ENCODE peak calls at places on chromosomes 5 and 9, in four cellular contexts. B, Q, K and W are unnamed samples.

GRCh38 chr5:118701796-118702195 is 286.6 kb downstream of the DTWD2 start:
- DNase-seq in Q (no peak), K (no peak), B (no peak), W (no peak)

GRCh38 chr5:80206282-80206681 is 49.6 kb downstream of the SERINC5 start:
- DNase-seq in Q (no peak), K (no peak), B (no peak), W (no peak)

GRCh38 chr5:126268697-126269315 is 154.4 kb upstream of the GRAMD2B start:
- DNase-seq in Q (no peak), K (no peak), B (no peak), W (no peak)

GRCh38 chr5:58933891-58934628 is 351.2 kb downstream of the RAB3C start:
- DNase-seq in K (no peak), B (no peak), Q (no peak), W (no peak)

GRCh38 chr5:64505769-64506566 is at the start of gene RGS7BP:
- DNase-seq in K (no peak), B (no peak), Q (no peak), W (peak)

GRCh38 chr9:5870691-5871090 is 20.0 kb upstream of the MLANA start:
- DNase-seq in B (no peak), Q (no peak), K (peak), W (no peak)

GRCh38 chr9:136442330-136442729 is 2.7 kb upstream of the INPP5E start:
- DNase-seq in Q (no peak), B (no peak), K (no peak), W (no peak)

GRCh38 chr5:90983148-90983547 is 400.0 kb downstream of the ARRDC3 start:
- DNase-seq in B (peak), Q (peak), K (peak), W (no peak)

GRCh38 chr5:51465165-51465564 is 81.9 kb downstream of the ISL1 start:
- DNase-seq in Q (no peak), K (no peak), B (no peak), W (no peak)

GRCh38 chr5:159660401-159660800 is 255.9 kb upstream of the ADRA1B start:
- DNase-seq in Q (peak), K (no peak), B (no peak), W (no peak)

DNA sequence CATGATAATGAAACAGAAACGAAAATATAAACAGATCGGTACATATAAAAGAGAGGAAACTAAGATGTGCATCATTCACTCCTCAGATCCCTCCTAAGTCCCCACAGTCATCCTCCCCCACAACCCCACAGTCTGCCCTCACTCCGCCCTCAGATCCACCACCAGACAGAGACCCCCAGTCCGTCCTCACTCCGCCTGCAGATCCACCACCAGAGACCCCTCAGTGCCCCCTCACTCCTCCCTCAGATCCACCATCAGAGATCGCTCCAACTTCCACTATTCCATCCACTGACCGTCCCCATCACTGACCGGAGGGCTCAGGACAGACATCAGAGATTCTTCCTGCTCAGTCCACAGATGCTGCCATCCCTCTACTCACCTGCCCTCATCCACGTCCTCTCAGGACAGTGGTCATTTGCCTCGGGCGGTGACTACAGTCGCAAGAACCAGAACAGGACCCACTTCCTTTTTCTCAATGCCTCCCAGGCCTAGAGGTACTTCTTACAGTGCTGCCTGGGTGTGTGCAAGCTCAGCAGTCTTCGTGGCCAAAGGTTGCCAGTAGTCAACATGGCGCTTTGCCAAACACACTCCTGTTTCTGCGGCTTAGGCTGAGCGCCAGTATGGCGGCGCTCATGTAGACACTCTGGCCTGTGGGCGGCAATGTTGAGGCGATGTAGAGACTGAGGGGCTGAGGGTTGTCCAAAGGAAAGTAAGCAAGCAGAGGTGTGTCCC is 8.3 kb upstream of the SPATA31C1 start:
- DNase-seq in Q (peak), K (peak), B (peak), W (no peak)
- TF ChIP-seq NR3C1 in Q (no peak), K (no peak), B (no peak), W (no peak)

DNA sequence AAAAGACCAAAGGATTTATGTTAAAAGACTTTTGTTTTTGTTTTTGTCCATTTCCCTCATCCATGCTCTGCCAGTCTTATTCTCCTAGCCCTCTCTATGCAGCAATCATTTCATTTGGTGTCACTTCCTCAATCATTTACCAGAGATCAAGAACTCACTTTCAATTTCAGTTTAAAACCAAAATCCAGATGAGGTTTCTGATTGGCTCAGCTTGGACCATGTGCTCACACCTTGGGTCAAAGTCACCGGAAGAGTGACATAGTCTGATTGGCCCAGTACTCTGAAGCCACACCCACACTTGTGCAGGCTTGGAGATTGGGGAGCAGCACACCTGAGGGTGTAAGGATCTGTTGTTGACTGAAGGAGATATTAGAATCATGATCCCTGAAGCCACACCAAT is 79.6 kb downstream of the TLR4 start:
- DNase-seq in Q (no peak), K (no peak), B (no peak), W (no peak)
- TF ChIP-seq NR3C1 in Q (no peak), K (no peak), B (no peak), W (no peak)

DNA sequence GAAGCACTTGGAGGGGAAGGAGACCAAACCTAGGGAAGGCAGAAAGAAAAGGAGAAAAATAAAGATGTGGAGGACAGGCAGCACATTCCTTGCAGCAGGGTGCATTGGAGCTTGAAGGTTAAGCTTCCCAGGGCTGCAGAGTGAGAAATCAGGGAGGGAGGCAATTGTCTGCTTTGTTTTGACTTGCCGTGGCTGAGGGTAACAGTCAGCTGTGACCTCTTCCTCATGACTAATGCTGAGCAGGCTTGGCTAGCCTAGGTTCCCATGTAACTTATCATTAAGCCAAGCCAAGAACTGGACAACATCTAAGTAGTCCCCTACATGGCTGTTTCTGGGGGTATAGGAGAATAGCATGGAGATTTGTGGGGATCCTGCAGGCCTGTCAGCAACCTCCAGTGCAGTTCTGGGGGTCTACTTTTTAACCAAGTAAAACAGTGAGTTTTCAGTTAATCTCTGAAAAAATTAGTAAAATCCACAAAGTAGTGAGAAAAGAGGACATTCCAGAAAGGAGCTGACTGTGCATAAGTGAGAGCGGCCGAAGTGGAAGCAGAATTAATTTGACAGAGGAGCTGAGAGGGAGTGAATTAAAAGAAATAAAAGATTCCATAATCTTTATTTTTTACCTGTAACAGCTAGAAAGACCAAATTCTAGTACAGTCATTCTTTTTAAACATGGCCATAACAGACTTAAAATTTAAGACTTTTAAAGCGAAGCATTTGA is 149.0 kb downstream of the SGCD start:
- DNase-seq in K (no peak), Q (peak), B (no peak), W (no peak)
- TF ChIP-seq NR3C1 in K (no peak), Q (no peak), B (no peak), W (no peak)

GRCh38 chr5:163565931-163566608 is 60.7 kb downstream of the MAT2B start:
- DNase-seq in K (no peak), Q (no peak), B (peak), W (peak)
- TF ChIP-seq NR3C1 in K (no peak), Q (no peak), B (no peak), W (no peak)

DNA sequence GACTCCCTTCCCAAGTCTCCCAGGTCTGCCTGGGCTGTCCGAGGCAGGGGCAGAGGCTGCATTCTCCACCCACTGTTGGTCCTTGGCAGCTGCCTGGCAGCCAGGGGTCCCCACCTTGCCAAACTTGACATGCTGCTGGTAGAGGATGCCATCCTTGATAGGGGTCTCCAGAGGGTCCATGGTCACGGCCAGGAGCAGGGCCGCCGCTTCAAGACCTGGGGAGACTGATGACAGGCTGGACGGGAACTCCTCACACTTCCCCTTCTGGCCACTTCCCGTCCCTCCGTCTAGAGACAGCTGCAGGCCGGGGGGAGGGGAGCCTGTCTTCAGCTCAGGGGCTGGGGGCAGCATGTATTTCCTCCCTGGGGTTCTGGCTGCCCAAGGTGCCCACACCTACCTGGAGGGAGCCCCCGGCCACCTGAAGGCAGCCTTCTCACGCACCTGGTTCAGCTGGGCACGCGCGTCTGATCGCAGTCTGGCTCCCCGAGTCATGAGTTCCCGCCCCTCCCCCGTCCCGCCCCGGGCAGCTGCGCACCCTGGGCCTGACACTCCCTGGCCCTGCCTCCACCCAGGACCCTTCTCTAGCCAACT is at the start of gene DOK3:
- DNase-seq in K (peak), B (no peak), Q (no peak), W (no peak)
- TF ChIP-seq NR3C1 in K (no peak), B (no peak), Q (no peak), W (no peak)

GRCh38 chr5:78922879-78923621 is 62.1 kb downstream of the ARSB start:
- DNase-seq in B (no peak), K (no peak), Q (no peak), W (no peak)

GRCh38 chr5:78923622-78923970 is 61.5 kb downstream of the ARSB start:
- DNase-seq in Q (no peak), B (no peak), K (no peak), W (no peak)

GRCh38 chr5:78916044-78916443 is 69.1 kb downstream of the ARSB start:
- DNase-seq in Q (no peak), K (peak), B (no peak), W (no peak)

GRCh38 chr5:78925102-78925876 is 59.8 kb downstream of the ARSB start:
- DNase-seq in K (no peak), B (no peak), Q (no peak), W (no peak)

DNA sequence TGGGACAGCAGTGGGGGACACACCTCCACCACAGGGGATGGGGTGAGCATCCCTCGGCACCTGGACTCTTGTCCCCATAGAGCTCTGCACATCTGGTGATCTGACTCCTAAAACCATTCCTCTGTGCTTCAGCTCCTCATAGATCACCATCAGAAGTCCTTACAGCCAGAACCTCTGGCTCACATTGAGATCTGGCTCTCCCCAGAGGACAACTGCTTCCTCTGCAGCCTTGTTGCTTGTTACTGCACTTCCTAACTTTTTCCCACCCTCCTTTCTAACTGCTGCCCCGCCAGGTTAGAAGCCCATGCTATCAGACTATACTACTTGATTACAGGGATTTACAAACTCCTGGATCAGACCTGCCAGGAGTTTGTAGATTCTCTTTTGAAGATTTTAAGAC is 64.5 kb downstream of the ARSB start:
- DNase-seq in K (peak), Q (no peak), B (no peak), W (no peak)
- TF ChIP-seq NR3C1 in K (no peak), Q (no peak), B (no peak), W (no peak)

DNA sequence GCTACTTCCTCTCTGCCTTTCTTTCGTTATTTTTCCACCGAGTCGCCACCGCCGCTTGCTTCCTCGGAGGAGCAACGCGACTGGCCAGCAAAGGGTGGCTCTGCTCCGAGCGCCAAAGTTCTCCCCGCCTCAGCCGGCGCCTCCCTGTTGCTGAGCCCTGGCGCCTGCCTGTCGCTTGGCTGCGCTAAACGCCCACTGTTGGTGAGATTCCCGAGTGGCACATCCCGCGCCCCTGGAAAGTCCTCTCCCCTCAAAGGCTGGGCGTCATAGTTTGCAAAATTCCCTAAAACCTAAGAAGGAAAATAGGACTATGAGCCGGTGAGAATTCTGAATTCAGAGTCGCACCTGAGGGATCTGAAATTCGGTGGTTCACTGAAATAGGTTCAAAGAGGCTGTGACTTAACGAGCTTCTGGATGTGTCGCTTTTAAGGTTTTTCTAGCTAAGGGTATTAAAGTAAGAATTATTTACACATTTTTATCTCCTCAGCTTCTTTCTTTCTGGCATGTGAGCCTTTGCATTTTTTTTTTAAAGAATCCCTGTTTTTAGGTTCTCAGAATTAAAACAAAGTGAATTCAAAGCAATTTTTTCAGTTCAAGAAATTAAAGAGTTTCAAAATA is at the start of gene GRIN3A:
- DNase-seq in K (peak), B (no peak), Q (peak), W (peak)
- TF ChIP-seq NR3C1 in K (no peak), B (no peak), Q (no peak), W (no peak)

GRCh38 chr5:123487298-123487697 is 24.7 kb upstream of the CSNK1G3 start:
- DNase-seq in Q (no peak), K (no peak), B (no peak), W (no peak)

GRCh38 chr5:123483446-123484077 is 28.4 kb upstream of the CSNK1G3 start:
- DNase-seq in K (no peak), B (no peak), Q (no peak), W (no peak)

GRCh38 chr5:123476696-123477095 is 35.3 kb upstream of the CSNK1G3 start:
- DNase-seq in B (no peak), K (no peak), Q (no peak), W (no peak)

GRCh38 chr5:123485275-123485674 is 26.7 kb upstream of the CSNK1G3 start:
- DNase-seq in K (no peak), Q (no peak), B (no peak), W (no peak)

GRCh38 chr5:123482258-123482657 is 29.7 kb upstream of the CSNK1G3 start:
- DNase-seq in K (no peak), B (no peak), Q (no peak), W (no peak)
- TF ChIP-seq NR3C1 in K (no peak), B (no peak), Q (no peak), W (no peak)

GRCh38 chr5:23314827-23315226 is 192.6 kb upstream of the PRDM9 start:
- DNase-seq in Q (no peak), K (no peak), B (no peak), W (no peak)
- TF ChIP-seq NR3C1 in Q (no peak), K (no peak), B (no peak), W (no peak)